ENCODE peak calls at places on chromosomes 1 and 21, in nine cellular contexts. B is H54; Z is HCT116; A is A172; F is WTC11; N is mammary epithelial cell; P is stimulated activated CD4-positive, alpha-beta T cell treated with anti-CD3 and anti-CD28 coated beads, Interleukin-2, amount 100 ng/mL, for 48 hours; L is caudate nucleus; W is fibroblast of mammary gland. M is an unnamed sample.
A peak's percentile ranks its signal among the peaks of the same experiment; 100 is the strongest.

GRCh38 chr1:2374260-2375155 is 16.8 kb downstream of the MORN1 start:
- DNase-seq in L (no peak), W (no peak), N (no peak), Z (no peak), A (no peak), F (no peak), B (no peak), P (no peak), M (no peak)

GRCh38 chr21:42324896-42325295 is 9.7 kb upstream of the TFF3 start:
- DNase-seq in Z (no peak), N (no peak), A (no peak), L (no peak), W (no peak), B (no peak), F (no peak), P (no peak), M (no peak)

GRCh38 chr21:43741425-43742096 is 22.6 kb downstream of the PDXK start:
- DNase-seq in F (no peak), L (no peak), A (no peak), N (no peak), Z (no peak), P (no peak), W (no peak), B (no peak), M (no peak)

GRCh38 chr1:153642161-153642560 is 8.3 kb downstream of the CHTOP start:
- DNase-seq in L (no peak), P (no peak), A (no peak), W (no peak), N (no peak), F (no peak), Z (no peak), B (no peak), M (no peak)

GRCh38 chr1:201023517-201023902 is at the start of gene KIF21B:
- DNase-seq in L (peak; percentile 77), B (peak; percentile 76), P (peak; percentile 89), N (peak; percentile 43), A (peak; percentile 53), F (peak; percentile 90), Z (no peak), W (peak; percentile 14), M (peak; percentile 91)

GRCh38 chr1:23897083-23897482 is 16.1 kb downstream of the CNR2 start:
- DNase-seq in L (no peak), W (no peak), Z (no peak), A (no peak), B (no peak), N (no peak), F (no peak), P (no peak), M (no peak)

GRCh38 chr1:9135145-9135836 is 6.4 kb upstream of the GPR157 start:
- DNase-seq in B (no peak), P (no peak), L (no peak), W (no peak), A (no peak), Z (no peak), N (no peak), F (no peak), M (no peak)

GRCh38 chr1:44536357-44536756 is 131.3 kb downstream of the RNF220 start:
- DNase-seq in B (no peak), P (no peak), L (no peak), F (no peak), Z (no peak), W (no peak), A (no peak), N (no peak), M (no peak)

GRCh38 chr1:27605300-27605766 is 1.4 kb upstream of the AHDC1 start:
- DNase-seq in A (no peak), P (no peak), Z (no peak), L (no peak), N (no peak), F (no peak), W (no peak), B (no peak), M (no peak)

GRCh38 chr1:220956861-220957605 is 77.8 kb downstream of the HLX start:
- DNase-seq in F (no peak), W (peak; percentile 100), A (peak; percentile 58), Z (no peak), N (peak; percentile 88), P (no peak), B (peak; percentile 7), L (no peak), M (no peak)

GRCh38 chr21:21712761-21713558 is 714.8 kb downstream of the NCAM2 start:
- DNase-seq in W (peak; percentile 73), L (no peak), A (peak; percentile 25), Z (no peak), B (no peak), P (no peak), F (no peak), N (no peak), M (no peak)

GRCh38 chr21:43333301-43334062 is 93.4 kb downstream of the SIK1 start:
- DNase-seq in B (peak; percentile 91), A (peak; percentile 95), P (no peak), N (peak; percentile 81), L (no peak), W (peak; percentile 84), F (peak; percentile 35), Z (no peak), M (no peak)

GRCh38 chr1:27154991-27155781 is at the start of gene SLC9A1:
- DNase-seq in L (peak; percentile 87), A (peak; percentile 65), Z (peak; percentile 76), N (peak; percentile 89), W (peak; percentile 89), B (peak; percentile 61), P (peak; percentile 91), F (peak; percentile 93), M (peak; percentile 81)

GRCh38 chr1:43367026-43367903 is 546 bp downstream of the ELOVL1 start:
- DNase-seq in W (no peak), P (peak; percentile 18), F (peak; percentile 30), N (peak; percentile 80), Z (peak; percentile 46), A (peak; percentile 69), L (no peak), B (peak; percentile 54), M (peak; percentile 69)

GRCh38 chr1:187110351-187110750 is 281.6 kb downstream of the PLA2G4A start:
- DNase-seq in W (no peak), Z (no peak), P (no peak), F (no peak), A (no peak), L (no peak), B (no peak), N (no peak), M (no peak)

GRCh38 chr21:45852886-45853400 is 128.6 kb upstream of the COL6A1 start:
- DNase-seq in W (no peak), F (no peak), N (no peak), B (no peak), P (no peak), L (no peak), Z (no peak), A (no peak), M (no peak)

GRCh38 chr1:167518331-167518700 is at the start of gene CD247:
- DNase-seq in W (no peak), A (no peak), F (no peak), L (no peak), Z (no peak), P (peak; percentile 58), B (no peak), N (no peak), M (no peak)

GRCh38 chr1:197481101-197481500 is 213.0 kb downstream of the CRB1 start:
- DNase-seq in N (no peak), P (peak; percentile 0), A (peak; percentile 47), B (no peak), Z (no peak), F (no peak), W (no peak), L (no peak), M (no peak)

GRCh38 chr1:219518168-219518905 is 94.6 kb downstream of the ZC3H11B start:
- DNase-seq in B (peak; percentile 33), A (peak; percentile 84), W (peak; percentile 57), L (no peak), N (peak; percentile 69), Z (no peak), F (no peak), P (no peak), M (no peak)

GRCh38 chr1:45334308-45335245 is 5.4 kb upstream of the TOE1 start:
- DNase-seq in N (no peak), L (no peak), W (no peak), P (no peak), Z (no peak), F (peak; percentile 36), B (no peak), A (no peak), M (no peak)

GRCh38 chr1:211843018-211843417 is 12.5 kb upstream of the LPGAT1 start:
- DNase-seq in L (no peak), N (no peak), Z (no peak), A (no peak), W (no peak), F (no peak), P (no peak), B (no peak), M (no peak)

GRCh38 chr21:44999428-44999971 is 59.7 kb downstream of the SLX9 start:
- DNase-seq in F (no peak), P (no peak), A (no peak), L (no peak), B (no peak), N (no peak), Z (no peak), W (no peak), M (no peak)

GRCh38 chr1:215001419-215002021 is 81.0 kb upstream of the KCNK2 start:
- DNase-seq in L (no peak), Z (no peak), W (peak; percentile 16), P (no peak), N (peak; percentile 75), A (no peak), B (no peak), F (no peak), M (no peak)

GRCh38 chr1:214124915-214125314 is 137.1 kb downstream of the PROX1 start:
- DNase-seq in F (no peak), B (no peak), W (no peak), N (no peak), A (no peak), P (no peak), L (no peak), Z (no peak), M (peak; percentile 95)